ENCODE peak calls at places on chromosomes 5 and 9, in nine cellular contexts. One of them, this sample, is unnamed.

GRCh38 chr9:4967521-4967920 is 17.6 kb upstream of the JAK2 start:
- DNase-seq in lower lobe of right lung: no peak
- DNase-seq in tibial artery: no peak
- DNase-seq in CD8-positive, alpha-beta T cell: no peak
- DNase-seq in Panc1: no peak
- DNase-seq in omental fat pad: no peak
- DNase-seq in coronary artery: no peak
- DNase-seq in PC-9: no peak
- DNase-seq in HCT116: no peak
- DNase-seq in this sample: no peak

GRCh38 chr5:177433658-177434217 is 7.3 kb downstream of the GRK6 start:
- DNase-seq in lower lobe of right lung: no peak
- DNase-seq in tibial artery: no peak
- DNase-seq in CD8-positive, alpha-beta T cell: no peak
- DNase-seq in Panc1: no peak
- DNase-seq in omental fat pad: no peak
- DNase-seq in coronary artery: no peak
- DNase-seq in PC-9: no peak
- DNase-seq in HCT116: no peak
- DNase-seq in this sample: no peak

GRCh38 chr9:118782790-118783463 is 586.3 kb downstream of the BRINP1 start:
- DNase-seq in lower lobe of right lung: no peak
- DNase-seq in tibial artery: no peak
- DNase-seq in CD8-positive, alpha-beta T cell: no peak
- DNase-seq in Panc1: no peak
- DNase-seq in omental fat pad: no peak
- DNase-seq in coronary artery: no peak
- DNase-seq in PC-9: no peak
- DNase-seq in HCT116: no peak
- DNase-seq in this sample: no peak

GRCh38 chr9:125189011-125189360 is 617 bp downstream of the PPP6C start:
- DNase-seq in lower lobe of right lung: peak
- DNase-seq in tibial artery: no peak
- DNase-seq in CD8-positive, alpha-beta T cell: peak
- DNase-seq in Panc1: no peak
- DNase-seq in omental fat pad: peak
- DNase-seq in coronary artery: no peak
- DNase-seq in PC-9: no peak
- DNase-seq in HCT116: no peak
- DNase-seq in this sample: peak

GRCh38 chr5:122844136-122844915 is 1.1 kb upstream of the SNX24 start:
- DNase-seq in lower lobe of right lung: no peak
- DNase-seq in tibial artery: no peak
- DNase-seq in CD8-positive, alpha-beta T cell: no peak
- DNase-seq in Panc1: no peak
- DNase-seq in omental fat pad: no peak
- DNase-seq in coronary artery: no peak
- DNase-seq in PC-9: peak
- DNase-seq in HCT116: no peak
- DNase-seq in this sample: no peak

GRCh38 chr5:98069876-98070512 is 703.5 kb upstream of the RGMB start:
- DNase-seq in lower lobe of right lung: no peak
- DNase-seq in tibial artery: no peak
- DNase-seq in CD8-positive, alpha-beta T cell: no peak
- DNase-seq in Panc1: no peak
- DNase-seq in omental fat pad: no peak
- DNase-seq in coronary artery: no peak
- DNase-seq in PC-9: no peak
- DNase-seq in HCT116: no peak
- DNase-seq in this sample: no peak

GRCh38 chr9:76414656-76415055 is 20.4 kb upstream of the RFK start:
- DNase-seq in lower lobe of right lung: no peak
- DNase-seq in tibial artery: no peak
- DNase-seq in CD8-positive, alpha-beta T cell: no peak
- DNase-seq in Panc1: no peak
- DNase-seq in omental fat pad: no peak
- DNase-seq in coronary artery: no peak
- DNase-seq in PC-9: no peak
- DNase-seq in HCT116: no peak
- DNase-seq in this sample: no peak

GRCh38 chr5:14168139-14168792 is 25.1 kb downstream of the TRIO start:
- DNase-seq in lower lobe of right lung: no peak
- DNase-seq in tibial artery: no peak
- DNase-seq in CD8-positive, alpha-beta T cell: no peak
- DNase-seq in Panc1: no peak
- DNase-seq in omental fat pad: no peak
- DNase-seq in coronary artery: no peak
- DNase-seq in PC-9: peak
- DNase-seq in HCT116: no peak
- DNase-seq in this sample: no peak

GRCh38 chr9:371349-371748 is 156.7 kb downstream of the DOCK8 start:
- DNase-seq in lower lobe of right lung: no peak
- DNase-seq in tibial artery: no peak
- DNase-seq in CD8-positive, alpha-beta T cell: no peak
- DNase-seq in Panc1: no peak
- DNase-seq in omental fat pad: no peak
- DNase-seq in coronary artery: no peak
- DNase-seq in PC-9: no peak
- DNase-seq in HCT116: no peak
- DNase-seq in this sample: no peak

GRCh38 chr5:14145356-14146334 is 2.5 kb downstream of the TRIO start:
- DNase-seq in lower lobe of right lung: no peak
- DNase-seq in tibial artery: no peak
- DNase-seq in CD8-positive, alpha-beta T cell: no peak
- DNase-seq in Panc1: no peak
- DNase-seq in omental fat pad: no peak
- DNase-seq in coronary artery: no peak
- DNase-seq in PC-9: peak
- DNase-seq in HCT116: no peak
- DNase-seq in this sample: no peak

GRCh38 chr9:98805506-98806272 is 1.8 kb upstream of the GALNT12 start:
- DNase-seq in lower lobe of right lung: no peak
- DNase-seq in tibial artery: no peak
- DNase-seq in CD8-positive, alpha-beta T cell: no peak
- DNase-seq in Panc1: no peak
- DNase-seq in omental fat pad: no peak
- DNase-seq in coronary artery: no peak
- DNase-seq in PC-9: peak
- DNase-seq in HCT116: no peak
- DNase-seq in this sample: no peak

DNA sequence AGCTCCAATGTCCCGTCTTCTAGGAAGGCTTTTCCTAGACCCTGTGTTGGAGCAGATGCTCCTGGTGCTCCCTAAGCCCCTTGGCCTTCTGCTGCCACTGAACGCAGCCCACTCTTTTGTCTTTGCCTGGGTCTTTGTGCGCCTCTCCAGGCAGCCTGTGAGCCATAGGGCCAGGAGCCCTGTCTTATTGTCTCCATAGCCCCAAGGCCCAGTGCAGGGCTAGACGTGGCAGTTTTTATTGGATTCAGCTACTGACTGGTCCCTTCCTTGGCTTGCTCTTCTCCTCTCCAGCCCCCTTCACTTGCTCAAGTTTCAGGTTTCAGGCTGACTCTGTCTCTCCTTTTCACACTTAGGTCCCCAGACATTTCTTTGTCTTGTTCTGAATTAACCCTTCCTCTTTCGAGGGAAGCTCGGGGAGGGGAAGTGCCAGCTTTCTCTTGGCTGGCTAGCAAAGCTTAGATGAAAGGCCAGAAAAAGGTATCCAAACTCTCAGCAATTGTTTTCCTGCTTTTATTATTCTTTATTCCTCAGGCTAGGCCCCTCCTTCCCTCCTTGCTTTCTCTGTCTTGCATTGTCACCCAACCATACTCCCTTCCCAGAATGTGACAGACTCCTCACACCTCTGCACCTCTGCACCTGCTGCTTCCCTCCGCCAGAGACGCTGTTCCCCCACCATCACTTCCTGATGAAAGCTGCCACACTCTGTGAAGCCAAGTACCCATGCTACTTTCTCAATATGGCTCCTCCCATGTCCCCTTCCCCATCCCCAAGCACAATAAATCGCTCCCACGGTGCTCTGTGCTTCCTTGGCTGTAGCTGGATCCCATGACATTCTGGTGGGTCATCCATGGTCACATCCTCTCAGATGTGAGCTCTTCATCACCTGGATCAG is 101.6 kb upstream of the CPEB4 start:
- DNase-seq in lower lobe of right lung: no peak
- DNase-seq in tibial artery: peak
- DNase-seq in CD8-positive, alpha-beta T cell: no peak
- DNase-seq in Panc1: peak
- DNase-seq in omental fat pad: no peak
- DNase-seq in coronary artery: no peak
- DNase-seq in PC-9: no peak
- DNase-seq in HCT116: no peak
- DNase-seq in this sample: no peak
- TF ChIP-seq CTCF in lower lobe of right lung: no peak
- TF ChIP-seq CTCF in tibial artery: no peak
- TF ChIP-seq CTCF in CD8-positive, alpha-beta T cell: no peak
- TF ChIP-seq CTCF in Panc1: no peak
- TF ChIP-seq CTCF in omental fat pad: no peak
- TF ChIP-seq CTCF in coronary artery: no peak
- TF ChIP-seq CTCF in PC-9: no peak
- TF ChIP-seq CTCF in HCT116: no peak
- TF ChIP-seq CTCF in this sample: no peak

DNA sequence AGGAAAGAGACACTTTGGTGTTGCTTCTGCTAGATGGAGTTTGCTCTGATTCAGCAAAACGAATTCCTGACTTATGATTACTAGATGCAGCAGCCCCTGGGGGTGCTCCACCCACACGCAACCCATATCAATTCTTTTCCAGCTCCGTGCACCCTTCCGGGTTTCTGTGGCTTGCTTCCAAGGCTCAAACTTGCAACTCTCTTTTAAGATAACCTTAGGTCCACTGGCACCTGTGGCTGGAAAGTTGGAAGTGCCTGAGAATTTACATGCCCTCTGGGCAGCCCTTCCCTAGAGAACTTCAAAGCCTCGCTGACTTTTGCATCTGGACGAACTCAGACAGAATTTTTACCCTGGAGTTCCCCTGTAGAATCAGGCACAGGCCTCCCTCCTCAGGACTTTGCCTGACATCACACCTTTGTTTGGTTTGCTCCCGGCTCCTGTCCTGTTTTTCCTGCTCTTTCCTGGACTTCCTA is 224.9 kb downstream of the SNX18 start:
- DNase-seq in lower lobe of right lung: no peak
- DNase-seq in tibial artery: no peak
- DNase-seq in CD8-positive, alpha-beta T cell: no peak
- DNase-seq in Panc1: no peak
- DNase-seq in omental fat pad: no peak
- DNase-seq in coronary artery: no peak
- DNase-seq in PC-9: peak
- DNase-seq in HCT116: no peak
- DNase-seq in this sample: no peak
- TF ChIP-seq CTCF in lower lobe of right lung: no peak
- TF ChIP-seq CTCF in tibial artery: no peak
- TF ChIP-seq CTCF in CD8-positive, alpha-beta T cell: no peak
- TF ChIP-seq CTCF in Panc1: no peak
- TF ChIP-seq CTCF in omental fat pad: no peak
- TF ChIP-seq CTCF in coronary artery: no peak
- TF ChIP-seq CTCF in PC-9: peak
- TF ChIP-seq CTCF in HCT116: no peak
- TF ChIP-seq CTCF in this sample: peak

GRCh38 chr9:106622148-106622547 is 240.8 kb upstream of the ZNF462 start:
- DNase-seq in lower lobe of right lung: no peak
- DNase-seq in tibial artery: no peak
- DNase-seq in CD8-positive, alpha-beta T cell: no peak
- DNase-seq in Panc1: no peak
- DNase-seq in omental fat pad: no peak
- DNase-seq in coronary artery: no peak
- DNase-seq in PC-9: no peak
- DNase-seq in HCT116: no peak
- DNase-seq in this sample: no peak
- TF ChIP-seq CTCF in lower lobe of right lung: no peak
- TF ChIP-seq CTCF in tibial artery: no peak
- TF ChIP-seq CTCF in CD8-positive, alpha-beta T cell: no peak
- TF ChIP-seq CTCF in Panc1: no peak
- TF ChIP-seq CTCF in omental fat pad: no peak
- TF ChIP-seq CTCF in coronary artery: no peak
- TF ChIP-seq CTCF in PC-9: no peak
- TF ChIP-seq CTCF in HCT116: no peak
- TF ChIP-seq CTCF in this sample: no peak

GRCh38 chr9:35510745-35511428 is 21.0 kb downstream of the RUSC2 start:
- DNase-seq in lower lobe of right lung: no peak
- DNase-seq in tibial artery: peak
- DNase-seq in CD8-positive, alpha-beta T cell: no peak
- DNase-seq in Panc1: no peak
- DNase-seq in omental fat pad: no peak
- DNase-seq in coronary artery: peak
- DNase-seq in PC-9: peak
- DNase-seq in HCT116: peak
- DNase-seq in this sample: peak
- TF ChIP-seq CTCF in lower lobe of right lung: peak
- TF ChIP-seq CTCF in tibial artery: peak
- TF ChIP-seq CTCF in CD8-positive, alpha-beta T cell: no peak
- TF ChIP-seq CTCF in Panc1: peak
- TF ChIP-seq CTCF in omental fat pad: no peak
- TF ChIP-seq CTCF in coronary artery: no peak
- TF ChIP-seq CTCF in PC-9: no peak
- TF ChIP-seq CTCF in HCT116: no peak
- TF ChIP-seq CTCF in this sample: peak

DNA sequence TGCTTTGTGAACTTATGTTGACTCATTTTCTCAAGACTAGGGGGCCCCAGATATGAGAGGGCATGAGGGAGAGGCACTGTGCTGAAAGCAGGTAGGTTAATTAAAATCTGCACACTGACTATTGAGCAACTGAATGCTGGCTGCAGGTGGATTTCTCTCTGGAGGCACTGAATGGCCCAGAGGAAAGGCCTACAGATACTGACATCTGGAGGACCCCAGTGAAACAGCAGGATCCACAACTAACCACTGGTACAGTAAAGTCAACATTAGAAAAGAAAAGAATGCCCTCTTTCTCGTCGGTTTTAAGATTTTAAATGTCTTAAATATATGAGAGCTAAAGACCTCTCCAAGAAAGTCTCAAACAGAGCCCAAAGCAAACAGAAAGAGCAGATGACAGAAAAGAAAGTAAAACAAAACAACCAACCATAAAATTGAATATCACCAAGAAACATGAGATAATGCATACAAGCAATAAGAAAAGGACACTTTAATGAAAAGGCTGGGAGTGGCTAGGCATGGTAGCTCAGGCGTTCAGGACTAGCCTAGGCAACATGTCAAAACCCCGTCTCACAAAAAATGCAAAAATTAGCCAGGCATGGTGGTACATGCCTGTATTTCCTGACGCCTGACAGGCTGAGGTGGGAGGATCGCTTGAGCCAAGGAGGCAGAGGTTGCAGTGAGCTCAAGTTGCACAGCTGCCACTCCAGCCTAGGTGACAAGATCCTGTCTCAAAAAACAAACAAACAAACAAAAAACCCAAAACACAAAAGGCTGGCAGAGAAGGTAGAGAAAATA is 43.3 kb downstream of the PUM3 start:
- DNase-seq in lower lobe of right lung: no peak
- DNase-seq in tibial artery: no peak
- DNase-seq in CD8-positive, alpha-beta T cell: no peak
- DNase-seq in Panc1: no peak
- DNase-seq in omental fat pad: no peak
- DNase-seq in coronary artery: no peak
- DNase-seq in PC-9: no peak
- DNase-seq in HCT116: no peak
- DNase-seq in this sample: no peak
- TF ChIP-seq CTCF in lower lobe of right lung: no peak
- TF ChIP-seq CTCF in tibial artery: no peak
- TF ChIP-seq CTCF in CD8-positive, alpha-beta T cell: no peak
- TF ChIP-seq CTCF in Panc1: no peak
- TF ChIP-seq CTCF in omental fat pad: no peak
- TF ChIP-seq CTCF in coronary artery: no peak
- TF ChIP-seq CTCF in PC-9: no peak
- TF ChIP-seq CTCF in HCT116: peak
- TF ChIP-seq CTCF in this sample: no peak

This sample was measured in ascending aorta.